ENCODE peak calls at places on chromosomes 3 and 15, in six cellular contexts. V is DND-41, B is HCT116, O is heart left ventricle, H is IMR-90, M is keratinocyte. E is an unnamed sample. For H3K4me1 and H3K27me3, the result is how much of the 10 kb centered on the place peaks cover.

GRCh38 chr3:15982667-15983145 is 184.9 kb upstream of the ANKRD28 start:
- DNase-seq in H (peak), M (peak), B (peak), V (no peak), O (peak), E (no peak)

GRCh38 chr3:186322761-186323160 is 39.3 kb downstream of the DGKG start:
- DNase-seq in O (peak), V (no peak), M (no peak), H (no peak), B (no peak), E (no peak)

GRCh38 chr3:108184824-108185223 is 37.4 kb downstream of the IFT57 start:
- DNase-seq in V (no peak), B (no peak), O (no peak), M (no peak), H (no peak), E (no peak)

GRCh38 chr15:60751985-60752952 is 273.3 kb upstream of the ICE2 start:
- DNase-seq in B (no peak), M (no peak), H (peak), O (peak), V (no peak), E (peak)

GRCh38 chr3:131756405-131756804 is 253.6 kb upstream of the MRPL3 start:
- DNase-seq in V (no peak), H (no peak), O (no peak), B (no peak), M (no peak), E (peak)

GRCh38 chr15:80452166-80452565 is 48.0 kb downstream of the ARNT2 start:
- DNase-seq in M (no peak), V (no peak), H (no peak), B (no peak), O (no peak), E (no peak)

GRCh38 chr15:61195116-61196002 is 33.7 kb downstream of the RORA start:
- DNase-seq in H (peak), M (no peak), O (no peak), B (peak), V (peak), E (peak)

GRCh38 chr3:140341817-140342403 is 336.0 kb upstream of the TRIM42 start:
- DNase-seq in M (no peak), O (no peak), V (no peak), H (no peak), B (no peak), E (no peak)

GRCh38 chr3:43998841-43999805 is 242.6 kb upstream of the TOPAZ1 start:
- DNase-seq in V (no peak), H (no peak), M (no peak), O (no peak), B (no peak), E (peak)

GRCh38 chr15:46344906-46345305 is 710.1 kb downstream of the SQOR start:
- DNase-seq in M (no peak), V (no peak), B (no peak), O (no peak), H (no peak), E (no peak)

GRCh38 chr3:59555593-59556315 is 505.9 kb upstream of the CFAP20DC start:
- DNase-seq in H (peak), B (no peak), V (no peak), O (no peak), M (no peak), E (no peak)

GRCh38 chr3:38375072-38375471 is 28.5 kb downstream of the XYLB start:
- DNase-seq in M (no peak), B (no peak), V (no peak), O (no peak), H (no peak), E (no peak)
- TF ChIP-seq CTCF in M (no peak), B (no peak), V (peak), O (no peak), H (no peak), E (no peak)

GRCh38 chr3:127467386-127467785 is 123.1 kb downstream of the TPRA1 start:
- DNase-seq in O (no peak), M (no peak), H (no peak), V (peak), B (no peak), E (peak)
- H3K4me1 ChIP-seq in O (under half), M (under half), H (under half), V (under half), B (under half), E (under half)

DNA sequence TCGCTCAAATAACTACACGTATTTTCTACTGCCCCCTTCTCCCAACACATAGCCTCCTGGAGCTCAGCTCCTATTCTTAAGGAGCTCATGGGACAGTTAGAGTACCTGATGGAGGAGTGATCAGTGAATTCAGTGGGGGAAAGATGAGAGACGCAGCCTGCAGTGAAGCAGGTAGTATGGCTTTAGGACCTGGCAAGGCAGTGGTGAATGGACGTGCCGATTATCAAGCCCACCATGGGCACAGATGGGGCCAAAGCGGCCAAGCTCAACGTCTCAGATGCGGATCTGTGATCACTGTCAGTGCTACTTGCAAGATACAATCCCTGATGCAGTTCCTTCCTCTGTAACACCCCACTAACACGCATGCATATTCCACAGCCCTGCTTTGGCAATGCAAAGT is 45.8 kb upstream of the ATP2B2 start:
- DNase-seq in B (no peak), M (no peak), O (no peak), V (no peak), H (no peak), E (no peak)
- H3K27me3 ChIP-seq in B (under half), M (under half), O (under half), V (under half), H (under half), E (under half)

GRCh38 chr3:87895983-87896382 is 162.8 kb downstream of the CGGBP1 start:
- DNase-seq in O (no peak), V (no peak), H (no peak), B (no peak), M (no peak), E (no peak)

GRCh38 chr3:87898971-87899370 is 159.8 kb downstream of the CGGBP1 start:
- DNase-seq in H (no peak), M (no peak), V (no peak), O (no peak), B (no peak), E (no peak)

GRCh38 chr3:87901141-87901540 is 157.7 kb downstream of the CGGBP1 start:
- DNase-seq in V (no peak), B (no peak), H (no peak), M (no peak), O (no peak), E (no peak)

GRCh38 chr3:87900061-87900460 is 158.7 kb downstream of the CGGBP1 start:
- DNase-seq in B (no peak), V (no peak), H (no peak), O (no peak), M (no peak), E (no peak)
- TF ChIP-seq CTCF in B (peak), V (peak), H (peak), O (no peak), M (no peak), E (peak)

GRCh38 chr3:149892371-149892770 is 78.3 kb downstream of the PFN2 start:
- DNase-seq in V (no peak), H (no peak), B (no peak), M (no peak), O (no peak), E (no peak)

GRCh38 chr3:149898771-149899170 is 71.9 kb downstream of the PFN2 start:
- DNase-seq in H (peak), V (no peak), B (peak), O (no peak), M (no peak), E (no peak)

GRCh38 chr3:149895807-149896206 is 74.9 kb downstream of the PFN2 start:
- DNase-seq in M (no peak), H (no peak), V (no peak), O (no peak), B (no peak), E (no peak)

GRCh38 chr3:149895339-149895738 is 75.4 kb downstream of the PFN2 start:
- DNase-seq in O (no peak), M (no peak), V (no peak), B (no peak), H (no peak), E (no peak)

GRCh38 chr3:149894211-149894610 is 76.5 kb downstream of the PFN2 start:
- DNase-seq in O (no peak), M (no peak), V (no peak), B (no peak), H (peak), E (no peak)
- H3K4me1 ChIP-seq in O (under half), M (under half), V (under half), B (under half), H (under half), E (under half)

E was measured in BE2C.